ENCODE peak calls at places on chromosomes 7 and 10, in four cellular contexts. X is iPS DF 19.7, T is GM18507, E is NCI-H1417. Y is an unnamed sample.

GRCh38 chr7:94856643-94857042 is 50.8 kb upstream of the PPP1R9A start:
- DNase-seq in X (no peak), T (no peak), E (no peak), Y (no peak)

GRCh38 chr7:87475359-87476178 is at the start of gene ABCB4:
- DNase-seq in X (no peak), T (no peak), E (peak; percentile 27), Y (no peak)

GRCh38 chr7:100247152-100247757 is 27.5 kb downstream of the PVRIG start:
- DNase-seq in X (peak; percentile 80), T (no peak), E (peak; percentile 92), Y (no peak)

GRCh38 chr7:111357691-111358090 is 204.6 kb downstream of the IMMP2L start:
- DNase-seq in X (no peak), T (no peak), E (peak; percentile 24), Y (no peak)

GRCh38 chr7:43758861-43759683 is 592 bp downstream of the BLVRA start:
- DNase-seq in X (no peak), T (peak; percentile 25), E (peak; percentile 73), Y (no peak)

GRCh38 chr7:78751253-78751652 is 702.2 kb downstream of the MAGI2 start:
- DNase-seq in X (no peak), T (no peak), E (no peak), Y (no peak)

GRCh38 chr10:80131499-80131901 is 1.0 kb upstream of the PLAC9 start:
- DNase-seq in X (no peak), T (no peak), E (no peak), Y (no peak)

GRCh38 chr7:28163955-28164354 is 16.6 kb downstream of the JAZF1 start:
- DNase-seq in X (no peak), T (no peak), E (no peak), Y (no peak)

GRCh38 chr10:77590344-77591237 is 47.0 kb downstream of the KCNMA1 start:
- DNase-seq in X (no peak), T (no peak), E (no peak), Y (no peak)

GRCh38 chr7:94183289-94183749 is 179.2 kb upstream of the BET1 start:
- DNase-seq in X (peak; percentile 30), T (no peak), E (no peak), Y (no peak)

GRCh38 chr10:133325761-133326463 is 10.8 kb downstream of the CALY start:
- DNase-seq in X (no peak), T (no peak), E (peak; percentile 48), Y (no peak)

GRCh38 chr10:115093286-115093775 is at the start of gene ATRNL1:
- DNase-seq in X (no peak), T (no peak), E (peak; percentile 71), Y (no peak)

GRCh38 chr10:119608316-119609155 is 11.8 kb upstream of the TIAL1 start:
- DNase-seq in X (no peak), T (no peak), E (peak; percentile 67), Y (no peak)

GRCh38 chr7:76512941-76513816 is 2.8 kb downstream of the UPK3B start:
- DNase-seq in X (no peak), T (no peak), E (no peak), Y (no peak)

GRCh38 chr10:30433286-30433778 is 652 bp upstream of the MAP3K8 start:
- DNase-seq in X (no peak), T (no peak), E (peak; percentile 66), Y (no peak)

GRCh38 chr7:139762886-139763285 is 14.9 kb downstream of the HIPK2 start:
- DNase-seq in X (no peak), T (no peak), E (no peak), Y (no peak)

GRCh38 chr10:118573512-118573911 is 21.9 kb downstream of the PRLHR start:
- DNase-seq in X (no peak), T (no peak), E (no peak), Y (no peak)

GRCh38 chr10:361203-362135 is 226.2 kb downstream of the ZMYND11 start:
- DNase-seq in X (no peak), T (no peak), E (peak; percentile 82), Y (no peak)

GRCh38 chr7:99557940-99558305 is 519 bp upstream of the ZNF655 start:
- DNase-seq in X (no peak), T (no peak), E (no peak), Y (no peak)

GRCh38 chr10:3729397-3729796 is 55.6 kb downstream of the KLF6 start:
- DNase-seq in X (no peak), T (no peak), E (no peak), Y (no peak)